ENCODE peak calls at places on chromosomes 16 and 17, in four cellular contexts. One of them, this sample, is unnamed.

GRCh38 chr17:28549274-28550132 is 2.9 kb downstream of the UNC119 start:
- DNase-seq in CD8-positive, alpha-beta T cell: peak; percentile 58
- DNase-seq in foreskin fibroblast: no peak
- DNase-seq in astrocyte of the cerebellum: no peak
- DNase-seq in this sample: no peak

GRCh38 chr17:80605326-80606066 is 60.9 kb downstream of the RPTOR start:
- DNase-seq in CD8-positive, alpha-beta T cell: no peak
- DNase-seq in astrocyte of the cerebellum: no peak
- DNase-seq in foreskin fibroblast: peak; percentile 20
- DNase-seq in this sample: no peak

GRCh38 chr16:16014329-16015224 is 65.2 kb downstream of the ABCC1 start:
- DNase-seq in foreskin fibroblast: no peak
- DNase-seq in astrocyte of the cerebellum: no peak
- DNase-seq in CD8-positive, alpha-beta T cell: no peak
- DNase-seq in this sample: no peak

GRCh38 chr16:57423152-57423551 is 18.6 kb downstream of the CCL17 start:
- DNase-seq in foreskin fibroblast: no peak
- DNase-seq in astrocyte of the cerebellum: no peak
- DNase-seq in CD8-positive, alpha-beta T cell: no peak
- DNase-seq in this sample: no peak

GRCh38 chr17:44820631-44821196 is 9.4 kb downstream of the GJC1 start:
- DNase-seq in foreskin fibroblast: peak; percentile 91
- DNase-seq in astrocyte of the cerebellum: peak; percentile 85
- DNase-seq in CD8-positive, alpha-beta T cell: no peak
- DNase-seq in this sample: peak; percentile 75

GRCh38 chr16:89373355-89374110 is 116.8 kb downstream of the ANKRD11 start:
- DNase-seq in CD8-positive, alpha-beta T cell: no peak
- DNase-seq in astrocyte of the cerebellum: no peak
- DNase-seq in foreskin fibroblast: peak; percentile 59
- DNase-seq in this sample: no peak

GRCh38 chr17:15436399-15437369 is 30.7 kb downstream of the CDRT4 start:
- DNase-seq in astrocyte of the cerebellum: no peak
- DNase-seq in CD8-positive, alpha-beta T cell: peak; percentile 53
- DNase-seq in foreskin fibroblast: peak; percentile 64
- DNase-seq in this sample: peak; percentile 52

GRCh38 chr17:3730881-3731429 is 7.3 kb downstream of the HASPIN start:
- DNase-seq in CD8-positive, alpha-beta T cell: no peak
- DNase-seq in foreskin fibroblast: no peak
- DNase-seq in astrocyte of the cerebellum: no peak
- DNase-seq in this sample: no peak

GRCh38 chr17:13409455-13409854 is 192.3 kb downstream of the HS3ST3A1 start:
- DNase-seq in CD8-positive, alpha-beta T cell: no peak
- DNase-seq in astrocyte of the cerebellum: no peak
- DNase-seq in foreskin fibroblast: no peak
- DNase-seq in this sample: no peak

GRCh38 chr17:36464765-36465088 is 21.8 kb upstream of the ZNHIT3 start:
- DNase-seq in astrocyte of the cerebellum: no peak
- DNase-seq in CD8-positive, alpha-beta T cell: no peak
- DNase-seq in foreskin fibroblast: no peak
- DNase-seq in this sample: no peak

GRCh38 chr16:89404561-89404960 is 85.8 kb downstream of the ANKRD11 start:
- DNase-seq in astrocyte of the cerebellum: no peak
- DNase-seq in foreskin fibroblast: no peak
- DNase-seq in CD8-positive, alpha-beta T cell: no peak
- DNase-seq in this sample: no peak

GRCh38 chr17:13775450-13775849 is 173.7 kb upstream of the HS3ST3A1 start:
- DNase-seq in CD8-positive, alpha-beta T cell: no peak
- DNase-seq in foreskin fibroblast: no peak
- DNase-seq in astrocyte of the cerebellum: no peak
- DNase-seq in this sample: no peak

GRCh38 chr17:81435636-81436293 is 40.5 kb downstream of the BAHCC1 start:
- DNase-seq in foreskin fibroblast: no peak
- DNase-seq in astrocyte of the cerebellum: no peak
- DNase-seq in CD8-positive, alpha-beta T cell: no peak
- DNase-seq in this sample: no peak

GRCh38 chr17:19647697-19648474 is 665 bp upstream of the ALDH3A2 start:
- DNase-seq in CD8-positive, alpha-beta T cell: peak; percentile 76
- DNase-seq in foreskin fibroblast: peak; percentile 65
- DNase-seq in astrocyte of the cerebellum: peak; percentile 18
- DNase-seq in this sample: no peak

GRCh38 chr16:389317-389716 is 7.5 kb upstream of the PGAP6 start:
- DNase-seq in CD8-positive, alpha-beta T cell: no peak
- DNase-seq in astrocyte of the cerebellum: no peak
- DNase-seq in foreskin fibroblast: no peak
- DNase-seq in this sample: no peak

GRCh38 chr17:38598536-38598935 is 7.2 kb downstream of the SRCIN1 start:
- DNase-seq in foreskin fibroblast: peak; percentile 18
- DNase-seq in CD8-positive, alpha-beta T cell: no peak
- DNase-seq in astrocyte of the cerebellum: peak; percentile 41
- DNase-seq in this sample: peak; percentile 25

GRCh38 chr16:4101421-4102275 is 14.6 kb downstream of the ADCY9 start:
- DNase-seq in CD8-positive, alpha-beta T cell: no peak
- DNase-seq in astrocyte of the cerebellum: no peak
- DNase-seq in foreskin fibroblast: no peak
- DNase-seq in this sample: no peak

GRCh38 chr17:17613708-17614114 is 22.2 kb upstream of the PEMT start:
- DNase-seq in astrocyte of the cerebellum: peak; percentile 55
- DNase-seq in CD8-positive, alpha-beta T cell: peak; percentile 54
- DNase-seq in foreskin fibroblast: peak; percentile 67
- DNase-seq in this sample: peak; percentile 81

GRCh38 chr16:76235426-76235825 is 41.8 kb upstream of the CNTNAP4 start:
- DNase-seq in astrocyte of the cerebellum: no peak
- DNase-seq in CD8-positive, alpha-beta T cell: no peak
- DNase-seq in foreskin fibroblast: no peak
- DNase-seq in this sample: no peak

GRCh38 chr17:63573634-63574033 is 23.4 kb downstream of the DCAF7 start:
- DNase-seq in CD8-positive, alpha-beta T cell: no peak
- DNase-seq in foreskin fibroblast: no peak
- DNase-seq in astrocyte of the cerebellum: no peak
- DNase-seq in this sample: no peak

GRCh38 chr16:53372942-53373871 is 61.1 kb upstream of the RBL2 start:
- DNase-seq in foreskin fibroblast: no peak
- DNase-seq in astrocyte of the cerebellum: no peak
- DNase-seq in CD8-positive, alpha-beta T cell: peak; percentile 88
- DNase-seq in this sample: no peak
- H3K4me3 ChIP-seq in foreskin fibroblast: no peak overlapping the region
- H3K4me3 ChIP-seq in astrocyte of the cerebellum: peak overlapping the region; percentile 7
- H3K4me3 ChIP-seq in CD8-positive, alpha-beta T cell: peak overlapping the region; percentile 84
- H3K4me3 ChIP-seq in this sample: no peak overlapping the region

DNA sequence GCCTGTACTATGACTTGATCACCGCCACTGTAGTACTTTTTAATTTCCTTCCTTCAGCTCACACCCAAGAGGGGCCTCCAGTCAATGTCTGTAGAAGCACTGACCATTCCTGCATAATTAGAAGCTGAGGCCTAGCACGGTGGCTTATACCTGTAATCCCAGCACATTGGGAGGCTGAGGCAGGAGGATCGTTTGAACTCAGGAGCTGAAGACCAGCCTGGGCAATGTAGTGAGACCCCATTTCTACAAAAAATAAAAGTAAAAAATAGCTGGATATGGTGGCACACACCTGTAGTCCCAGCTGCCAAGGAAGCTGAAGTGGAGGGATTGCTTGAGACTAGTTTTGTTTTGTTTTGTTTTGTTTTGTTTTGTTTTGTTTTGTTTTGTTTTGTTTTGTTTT is 5.9 kb downstream of the KLHL36 start:
- DNase-seq in CD8-positive, alpha-beta T cell: no peak
- DNase-seq in foreskin fibroblast: no peak
- DNase-seq in astrocyte of the cerebellum: no peak
- DNase-seq in this sample: no peak
- TF ChIP-seq CTCF in CD8-positive, alpha-beta T cell: no peak
- TF ChIP-seq CTCF in foreskin fibroblast: no peak
- TF ChIP-seq CTCF in astrocyte of the cerebellum: no peak
- TF ChIP-seq CTCF in this sample: no peak

GRCh38 chr16:55469821-55470532 is 9.0 kb upstream of the MMP2 start:
- DNase-seq in CD8-positive, alpha-beta T cell: no peak
- DNase-seq in astrocyte of the cerebellum: no peak
- DNase-seq in foreskin fibroblast: no peak
- DNase-seq in this sample: no peak

GRCh38 chr16:55473584-55473983 is 5.4 kb upstream of the MMP2 start:
- DNase-seq in foreskin fibroblast: no peak
- DNase-seq in astrocyte of the cerebellum: no peak
- DNase-seq in CD8-positive, alpha-beta T cell: no peak
- DNase-seq in this sample: no peak

GRCh38 chr16:55468352-55468990 is 10.5 kb upstream of the MMP2 start:
- DNase-seq in CD8-positive, alpha-beta T cell: no peak
- DNase-seq in astrocyte of the cerebellum: no peak
- DNase-seq in foreskin fibroblast: no peak
- DNase-seq in this sample: no peak

GRCh38 chr16:55471448-55472097 is 7.4 kb upstream of the MMP2 start:
- DNase-seq in astrocyte of the cerebellum: no peak
- DNase-seq in foreskin fibroblast: peak; percentile 75
- DNase-seq in CD8-positive, alpha-beta T cell: no peak
- DNase-seq in this sample: no peak

DNA sequence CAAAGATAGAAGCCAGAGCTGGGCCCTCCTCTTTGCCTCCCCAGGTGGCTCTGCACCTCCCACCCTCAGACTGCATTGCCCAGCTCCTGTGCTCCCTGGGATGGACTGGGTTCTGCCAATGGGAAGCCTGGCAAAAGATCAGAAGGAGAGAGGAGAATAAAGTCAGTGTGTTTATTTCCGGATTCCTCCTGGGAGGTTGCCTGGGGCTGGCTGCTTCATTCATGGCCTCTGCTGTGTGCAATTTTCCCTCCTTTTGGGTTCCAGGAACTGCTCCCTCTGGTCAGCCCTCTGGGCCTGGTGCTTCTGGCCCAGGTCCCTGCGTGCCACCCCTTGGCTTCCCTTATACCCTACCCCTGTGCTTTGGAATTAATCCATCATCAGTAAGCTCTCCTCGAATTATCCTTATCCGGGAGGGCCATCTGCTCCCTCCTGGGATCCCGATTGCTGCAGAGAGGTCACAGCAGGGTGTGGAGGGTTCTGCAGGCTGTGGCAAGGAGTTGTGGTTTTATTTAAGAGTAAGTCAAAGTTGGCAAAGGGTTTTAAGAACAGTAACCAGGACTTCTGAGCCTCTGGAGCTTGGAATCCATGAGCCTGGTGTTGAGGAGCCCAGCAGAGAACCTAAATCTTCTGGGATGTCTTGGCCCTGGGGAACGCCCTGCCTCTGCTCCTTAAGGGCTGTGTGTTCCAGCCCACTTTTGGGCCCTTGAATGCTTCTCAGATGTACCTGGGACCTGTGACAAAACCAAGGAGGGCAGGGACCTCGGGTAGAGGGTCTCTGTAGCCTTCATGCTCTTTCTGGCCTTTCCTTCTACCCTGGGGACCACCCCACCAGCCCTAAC is 8.2 kb upstream of the MMP2 start:
- DNase-seq in CD8-positive, alpha-beta T cell: no peak
- DNase-seq in foreskin fibroblast: no peak
- DNase-seq in astrocyte of the cerebellum: peak; percentile 61
- DNase-seq in this sample: no peak
- H3K4me3 ChIP-seq in CD8-positive, alpha-beta T cell: no peak overlapping the region
- H3K4me3 ChIP-seq in foreskin fibroblast: no peak overlapping the region
- H3K4me3 ChIP-seq in astrocyte of the cerebellum: no peak overlapping the region
- H3K4me3 ChIP-seq in this sample: no peak overlapping the region

GRCh38 chr17:74920679-74921044 is 2.4 kb downstream of the USH1G start:
- DNase-seq in CD8-positive, alpha-beta T cell: no peak
- DNase-seq in foreskin fibroblast: no peak
- DNase-seq in astrocyte of the cerebellum: no peak
- DNase-seq in this sample: no peak

GRCh38 chr17:74921045-74921681 is 1.9 kb downstream of the USH1G start:
- DNase-seq in astrocyte of the cerebellum: no peak
- DNase-seq in foreskin fibroblast: no peak
- DNase-seq in CD8-positive, alpha-beta T cell: no peak
- DNase-seq in this sample: no peak

GRCh38 chr17:74918906-74919305 is 4.1 kb downstream of the USH1G start:
- DNase-seq in astrocyte of the cerebellum: no peak
- DNase-seq in foreskin fibroblast: no peak
- DNase-seq in CD8-positive, alpha-beta T cell: no peak
- DNase-seq in this sample: no peak

GRCh38 chr17:74920306-74920620 is 2.8 kb downstream of the USH1G start:
- DNase-seq in foreskin fibroblast: no peak
- DNase-seq in astrocyte of the cerebellum: no peak
- DNase-seq in CD8-positive, alpha-beta T cell: no peak
- DNase-seq in this sample: no peak

GRCh38 chr17:74919440-74920305 is 3.4 kb downstream of the USH1G start:
- DNase-seq in CD8-positive, alpha-beta T cell: no peak
- DNase-seq in foreskin fibroblast: peak; percentile 9
- DNase-seq in astrocyte of the cerebellum: no peak
- DNase-seq in this sample: no peak
- TF ChIP-seq CTCF in CD8-positive, alpha-beta T cell: no peak
- TF ChIP-seq CTCF in foreskin fibroblast: peak; percentile 19
- TF ChIP-seq CTCF in astrocyte of the cerebellum: peak; percentile 13
- TF ChIP-seq CTCF in this sample: peak; percentile 37

DNA sequence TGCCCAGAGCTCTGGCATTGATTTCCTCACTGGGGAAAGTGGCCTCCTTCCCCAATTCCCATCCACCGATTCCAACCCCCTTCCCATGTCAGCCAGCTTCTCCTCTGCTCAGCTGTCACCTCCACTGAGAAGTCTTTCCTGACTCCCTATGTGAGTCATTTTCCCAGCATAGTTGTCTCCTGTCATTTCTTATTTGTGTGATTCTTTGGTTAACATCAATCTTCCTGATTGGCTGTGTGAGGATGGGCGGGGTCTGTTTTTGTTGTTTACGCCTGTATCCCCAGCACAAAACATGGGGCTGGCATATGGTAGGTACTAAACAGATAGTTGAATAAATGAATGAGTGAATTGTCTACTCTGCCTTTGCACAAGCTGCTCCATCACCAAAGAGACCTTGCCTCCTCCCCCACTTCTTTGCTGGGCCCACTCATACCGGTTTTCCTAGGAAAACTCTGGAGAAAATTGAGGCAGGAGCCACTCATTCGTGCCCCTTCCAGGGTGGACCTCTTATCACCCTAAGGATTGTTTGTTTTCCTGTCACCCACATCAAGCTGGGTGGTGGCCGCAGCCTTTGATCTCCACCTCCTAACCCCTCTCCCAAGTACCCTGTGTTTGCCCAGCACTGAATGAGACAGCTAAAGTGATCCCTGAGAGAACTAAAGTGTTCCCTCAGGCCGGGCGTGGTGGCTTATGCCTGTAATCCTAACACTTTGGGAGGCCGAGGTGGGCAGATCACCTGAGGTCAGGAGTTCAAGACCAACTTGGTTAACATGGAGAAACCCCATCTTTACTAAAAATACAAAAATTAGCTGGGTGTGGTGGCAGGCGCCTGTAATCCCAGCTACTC is 1.2 kb upstream of the GRB7 start:
- DNase-seq in foreskin fibroblast: no peak
- DNase-seq in CD8-positive, alpha-beta T cell: no peak
- DNase-seq in astrocyte of the cerebellum: no peak
- DNase-seq in this sample: no peak
- H3K4me3 ChIP-seq in foreskin fibroblast: no peak overlapping the region
- H3K4me3 ChIP-seq in CD8-positive, alpha-beta T cell: no peak overlapping the region
- H3K4me3 ChIP-seq in astrocyte of the cerebellum: no peak overlapping the region
- H3K4me3 ChIP-seq in this sample: no peak overlapping the region

This sample was measured in HFF-Myc.